ENCODE peak calls at places on chromosome 12, in nine cellular contexts. B is AG04450; P is uterus; T is NT2/D1; L is cardiac fibroblast; Q is lung; R is heart right ventricle; Y is PC-3; F is effector memory CD4-positive, alpha-beta T cell. H is an unnamed sample.
A peak's percentile ranks its signal among the peaks of the same experiment; 100 is the strongest.

GRCh38 chr12:107990325-107990724 is 138.8 kb upstream of the WSCD2 start:
- DNase-seq in B (no peak), P (peak; percentile 28), T (peak; percentile 47), L (peak; percentile 7), Q (no peak), R (peak; percentile 7), Y (peak; percentile 62), F (peak; percentile 29), H (peak; percentile 38)

GRCh38 chr12:110222433-110222832 is 58.6 kb upstream of the ATP2A2 start:
- DNase-seq in B (no peak), P (no peak), T (no peak), L (no peak), Q (no peak), R (no peak), Y (no peak), F (no peak), H (no peak)

GRCh38 chr12:4172999-4173398 is 100.6 kb upstream of the CCND2 start:
- DNase-seq in B (no peak), P (no peak), T (no peak), L (peak; percentile 5), Q (no peak), R (no peak), Y (no peak), F (no peak), H (no peak)

GRCh38 chr12:15933751-15934150 is 22.6 kb downstream of the DERA start:
- DNase-seq in B (no peak), P (no peak), T (no peak), L (no peak), Q (no peak), R (no peak), Y (no peak), F (no peak), H (no peak)

GRCh38 chr12:101925352-101925751 is 48.0 kb downstream of the DRAM1 start:
- DNase-seq in B (peak; percentile 97), P (peak; percentile 74), T (no peak), L (peak; percentile 98), Q (peak; percentile 69), R (peak; percentile 60), Y (peak; percentile 14), F (no peak), H (no peak)

GRCh38 chr12:40149673-40150260 is 43.9 kb upstream of the SLC2A13 start:
- DNase-seq in B (no peak), P (no peak), T (no peak), L (peak; percentile 62), Q (no peak), R (no peak), Y (peak; percentile 37), F (no peak), H (no peak)

GRCh38 chr12:132489078-132489601 is 811 bp upstream of the FBRSL1 start:
- DNase-seq in B (no peak), P (no peak), T (no peak), L (no peak), Q (no peak), R (no peak), Y (no peak), F (peak; percentile 65), H (no peak)

GRCh38 chr12:96434107-96434506 is 33.9 kb upstream of the CDK17 start:
- DNase-seq in B (peak; percentile 97), P (no peak), T (no peak), L (peak; percentile 88), Q (no peak), R (no peak), Y (no peak), F (peak; percentile 77), H (no peak)

GRCh38 chr12:41514050-41514449 is 325.9 kb downstream of the PDZRN4 start:
- DNase-seq in B (no peak), P (no peak), T (no peak), L (no peak), Q (no peak), R (no peak), Y (no peak), F (no peak), H (no peak)

GRCh38 chr12:103578926-103579325 is 8.1 kb upstream of the STAB2 start:
- DNase-seq in B (no peak), P (no peak), T (no peak), L (no peak), Q (no peak), R (no peak), Y (no peak), F (no peak), H (no peak)

GRCh38 chr12:106296179-106296877 is 6.2 kb upstream of the TCP11L2 start:
- DNase-seq in B (no peak), P (no peak), T (no peak), L (peak; percentile 77), Q (no peak), R (no peak), Y (peak; percentile 98), F (no peak), H (no peak)

GRCh38 chr12:4144676-4145075 is 128.9 kb upstream of the CCND2 start:
- DNase-seq in B (no peak), P (no peak), T (no peak), L (no peak), Q (no peak), R (no peak), Y (no peak), F (no peak), H (no peak)

GRCh38 chr12:55670213-55670730 is 33.6 kb downstream of the OR10P1 start:
- DNase-seq in B (no peak), P (no peak), T (no peak), L (no peak), Q (no peak), R (no peak), Y (no peak), F (no peak), H (no peak)

GRCh38 chr12:89101440-89101839 is 250.9 kb downstream of the DUSP6 start:
- DNase-seq in B (no peak), P (no peak), T (no peak), L (no peak), Q (no peak), R (no peak), Y (no peak), F (no peak), H (no peak)

GRCh38 chr12:48988030-48988649 is 10.0 kb downstream of the WNT1 start:
- DNase-seq in B (no peak), P (no peak), T (no peak), L (peak; percentile 58), Q (no peak), R (no peak), Y (peak; percentile 71), F (peak; percentile 65), H (no peak)

GRCh38 chr12:11884661-11885060 is 186.1 kb upstream of the BCL2L14 start:
- DNase-seq in B (no peak), P (no peak), T (no peak), L (peak; percentile 32), Q (no peak), R (no peak), Y (peak; percentile 62), F (no peak), H (no peak)

GRCh38 chr12:122081108-122081696 is 2.6 kb downstream of the MLXIP start:
- DNase-seq in B (no peak), P (no peak), T (no peak), L (peak; percentile 74), Q (no peak), R (no peak), Y (peak; percentile 92), F (no peak), H (no peak)

GRCh38 chr12:24380122-24380521 is 430.7 kb upstream of the SOX5 start:
- DNase-seq in B (no peak), P (no peak), T (peak; percentile 65), L (peak; percentile 60), Q (no peak), R (no peak), Y (no peak), F (no peak), H (no peak)

GRCh38 chr12:53343449-53343848 is 7.3 kb upstream of the SP7 start:
- DNase-seq in B (no peak), P (no peak), T (no peak), L (no peak), Q (no peak), R (no peak), Y (no peak), F (no peak), H (no peak)

GRCh38 chr12:3964404-3964803 is 91.2 kb upstream of the PARP11 start:
- DNase-seq in B (no peak), P (no peak), T (peak; percentile 90), L (no peak), Q (no peak), R (peak; percentile 7), Y (no peak), F (no peak), H (no peak)

GRCh38 chr12:27523305-27523641 is 733 bp upstream of the PPFIBP1 start:
- DNase-seq in B (no peak), P (no peak), T (no peak), L (no peak), Q (no peak), R (no peak), Y (peak; percentile 16), F (no peak), H (no peak)
- H3K4me3 ChIP-seq in B (peak overlapping the region; percentile 65), P (peak overlapping the region; percentile 65), T (peak overlapping the region; percentile 86), L (peak overlapping the region; percentile 76), Q (peak overlapping the region; percentile 61), R (peak overlapping the region; percentile 80), Y (peak overlapping the region; percentile 80), F (peak overlapping the region; percentile 82), H (peak overlapping the region; percentile 83)

DNA sequence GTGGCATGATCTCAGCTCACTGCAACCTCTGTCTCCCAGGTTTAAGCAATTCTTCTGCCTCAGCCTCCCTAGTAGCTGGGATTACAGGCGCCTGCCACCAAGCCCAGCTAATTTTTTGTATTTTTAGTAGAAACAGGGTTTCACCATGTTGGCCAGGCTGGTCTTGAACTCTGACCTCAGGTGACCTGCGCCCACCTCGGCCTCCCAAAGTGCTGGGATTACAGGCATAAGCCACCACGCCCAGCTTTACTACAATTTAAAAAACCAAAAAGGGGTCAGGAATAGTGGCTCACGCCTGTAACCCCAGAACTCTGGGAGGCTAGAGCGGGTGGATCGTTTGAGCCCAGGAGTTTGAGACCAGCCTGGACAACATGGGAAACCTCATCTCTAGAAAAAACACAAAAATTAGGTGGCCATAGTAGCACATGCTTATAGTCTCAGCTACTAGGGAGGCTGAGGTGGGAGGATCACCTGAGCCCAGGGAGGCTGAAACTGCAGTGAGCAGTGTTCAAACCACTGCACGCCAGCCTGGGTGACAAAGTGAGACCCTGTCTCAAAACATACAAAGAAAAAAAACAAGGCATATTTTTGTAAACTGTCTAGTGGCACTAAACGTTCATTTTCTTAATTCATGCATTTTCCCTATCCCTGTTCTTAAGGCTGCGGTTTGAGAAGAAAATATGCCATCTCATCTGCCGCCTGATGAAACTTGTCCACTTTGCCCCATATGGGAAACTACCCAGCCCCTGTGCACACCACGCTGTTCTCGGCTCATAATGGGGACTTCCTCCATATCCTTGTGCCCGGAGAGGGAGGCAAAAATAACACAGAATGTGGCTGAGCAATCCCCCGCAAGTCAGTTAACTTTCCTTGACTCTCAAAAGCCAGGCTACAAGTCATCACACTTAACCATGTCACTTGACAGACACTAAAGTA is 4.3 kb downstream of the RILPL2 start:
- DNase-seq in B (no peak), P (no peak), T (no peak), L (no peak), Q (no peak), R (no peak), Y (no peak), F (peak; percentile 32), H (no peak)
- H3K4me3 ChIP-seq in B (no peak overlapping the region), P (no peak overlapping the region), T (no peak overlapping the region), L (no peak overlapping the region), Q (peak overlapping the region; percentile 30), R (peak overlapping the region; percentile 89), Y (no peak overlapping the region), F (no peak overlapping the region), H (peak overlapping the region; percentile 80)

GRCh38 chr12:13727707-13728147 is 253.7 kb downstream of the GRIN2B start:
- DNase-seq in B (no peak), P (no peak), T (peak; percentile 94), L (no peak), Q (no peak), R (no peak), Y (peak; percentile 83), F (no peak), H (no peak)
- H3K4me3 ChIP-seq in B (no peak overlapping the region), P (no peak overlapping the region), T (no peak overlapping the region), L (no peak overlapping the region), Q (no peak overlapping the region), R (no peak overlapping the region), Y (no peak overlapping the region), F (no peak overlapping the region), H (no peak overlapping the region)

GRCh38 chr12:94872007-94872653 is 131.4 kb downstream of the NDUFA12 start:
- DNase-seq in B (no peak), P (no peak), T (no peak), L (no peak), Q (no peak), R (no peak), Y (no peak), F (no peak), H (no peak)
- H3K4me3 ChIP-seq in B (no peak overlapping the region), P (no peak overlapping the region), T (no peak overlapping the region), L (no peak overlapping the region), Q (no peak overlapping the region), R (no peak overlapping the region), Y (no peak overlapping the region), F (no peak overlapping the region), H (peak overlapping the region; percentile 63)